ENCODE peak calls at places on chromosomes 2 and 18, in four cellular contexts. C, W, J and O are unnamed samples.

GRCh38 chr2:10397878-10398277 is 50.2 kb downstream of the ODC1 start:
- DNase-seq in C (no peak), W (no peak), J (no peak), O (no peak)

GRCh38 chr2:103773884-103774283 is 1012.1 kb downstream of the TMEM182 start:
- DNase-seq in C (peak), W (no peak), J (no peak), O (no peak)

GRCh38 chr18:69817335-69817935 is 130.2 kb downstream of the CD226 start:
- DNase-seq in C (no peak), W (no peak), J (no peak), O (no peak)

GRCh38 chr2:78061301-78061700 is 539.1 kb upstream of the LRRTM4 start:
- DNase-seq in C (no peak), W (no peak), J (no peak), O (no peak)

GRCh38 chr2:24265212-24265611 is 90.4 kb downstream of the FAM228A start:
- DNase-seq in C (no peak), W (no peak), J (no peak), O (no peak)

GRCh38 chr2:60450488-60450887 is 103.0 kb downstream of the BCL11A start:
- DNase-seq in C (no peak), W (no peak), J (no peak), O (no peak)

GRCh38 chr2:35962585-35962984 is 393.0 kb upstream of the CRIM1 start:
- DNase-seq in C (no peak), W (no peak), J (no peak), O (no peak)

GRCh38 chr2:157786663-157787363 is 89.3 kb downstream of the ACVR1 start:
- DNase-seq in C (no peak), W (no peak), J (no peak), O (no peak)

GRCh38 chr2:201358684-201359083 is 1.5 kb upstream of the FLACC1 start:
- DNase-seq in C (no peak), W (no peak), J (no peak), O (no peak)

GRCh38 chr2:1420746-1421480 is 7.7 kb downstream of the TPO start:
- DNase-seq in C (no peak), W (no peak), J (no peak), O (no peak)

GRCh38 chr2:158493458-158493857 is 36.7 kb downstream of the PKP4 start:
- DNase-seq in C (no peak), W (no peak), J (no peak), O (no peak)

GRCh38 chr2:117631546-117631945 is 182.9 kb upstream of the DDX18 start:
- DNase-seq in C (no peak), W (no peak), J (no peak), O (no peak)

GRCh38 chr2:54981409-54981808 is 68.8 kb downstream of the RTN4 start:
- DNase-seq in C (no peak), W (no peak), J (no peak), O (no peak)

GRCh38 chr2:230134496-230135073 is 65.9 kb upstream of the SLC16A14 start:
- DNase-seq in C (no peak), W (no peak), J (no peak), O (no peak)

GRCh38 chr18:39589496-39589895 is 2023.9 kb upstream of the CELF4 start:
- DNase-seq in C (no peak), W (no peak), J (no peak), O (no peak)

GRCh38 chr2:43073373-43073772 is 153.0 kb downstream of the ZFP36L2 start:
- DNase-seq in C (no peak), W (no peak), J (peak), O (no peak)

GRCh38 chr2:189102735-189103134 is 76.8 kb downstream of the COL5A2 start:
- DNase-seq in C (no peak), W (no peak), J (no peak), O (no peak)

DNA sequence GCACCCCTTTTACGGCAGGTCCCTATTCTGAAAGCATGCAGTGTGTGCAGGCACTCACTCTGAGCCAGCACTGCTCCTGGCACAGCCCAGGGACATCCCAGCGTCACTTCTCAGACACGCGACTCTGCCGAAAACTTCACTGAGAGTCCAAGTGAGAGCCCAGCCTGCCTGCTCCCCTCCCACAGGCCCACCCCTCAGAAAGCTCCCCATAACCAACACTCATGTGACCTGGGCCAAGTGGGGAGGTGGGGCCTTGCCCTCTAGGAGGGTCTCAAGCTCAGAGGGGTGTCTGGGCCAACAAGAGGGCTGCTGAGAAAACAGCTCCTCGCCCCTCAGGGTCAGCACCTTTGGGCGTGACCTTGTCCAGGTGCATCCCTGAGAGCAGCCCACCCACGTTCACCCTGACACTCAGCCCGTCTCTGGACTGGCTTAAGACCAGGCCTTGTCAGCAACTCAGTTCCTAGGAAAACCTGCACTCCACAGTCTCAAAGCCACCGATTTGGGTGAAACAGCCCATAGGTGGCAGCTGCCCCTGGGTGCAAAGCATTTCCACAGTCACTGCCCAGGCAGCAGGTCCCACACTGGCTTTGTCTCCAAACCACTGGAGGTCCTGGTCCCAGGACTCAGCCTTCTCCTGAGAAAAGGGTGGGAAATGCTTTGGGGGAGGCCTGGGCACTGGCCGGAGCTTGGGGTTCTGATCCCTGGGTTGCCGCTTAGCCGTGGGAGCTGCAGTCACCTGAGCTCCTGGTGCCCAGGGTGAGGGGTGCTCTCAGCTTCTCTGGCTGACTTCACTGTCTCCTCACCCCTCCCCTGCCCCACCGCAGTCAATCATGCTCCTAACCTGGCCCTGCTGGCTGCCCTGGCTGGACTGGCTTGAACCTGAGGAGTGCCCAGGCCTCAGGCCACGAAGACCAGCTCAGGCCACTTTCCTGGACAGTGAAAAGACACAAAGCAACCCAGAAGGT is 209.6 kb downstream of the HDAC4 start:
- DNase-seq in C (no peak), W (no peak), J (peak), O (no peak)
- H3K4me3 ChIP-seq in C (no peak), W (no peak), J (no peak), O (no peak)

DNA sequence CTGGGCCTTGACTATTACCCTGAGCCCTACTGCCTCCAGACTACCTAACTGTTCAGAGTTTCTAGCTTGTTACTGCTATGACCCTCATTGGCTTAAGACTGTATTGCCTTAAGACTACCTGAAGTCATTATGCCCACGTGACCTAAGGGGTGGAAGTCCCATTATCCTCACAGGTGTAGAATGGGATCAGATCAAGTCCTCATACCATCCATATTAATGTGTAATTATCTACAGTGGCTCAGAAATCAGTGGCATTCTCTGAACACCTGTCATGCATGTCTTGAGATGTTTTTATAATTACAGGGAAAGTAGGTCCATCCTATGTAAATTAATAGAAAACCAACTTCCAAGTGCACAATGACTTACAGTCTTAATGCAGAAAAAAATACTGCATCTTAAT is 124.0 kb upstream of the CDC42EP3 start:
- DNase-seq in C (no peak), W (no peak), J (no peak), O (no peak)
- H3K27ac ChIP-seq in C (no peak), W (no peak), J (no peak), O (no peak)

DNA sequence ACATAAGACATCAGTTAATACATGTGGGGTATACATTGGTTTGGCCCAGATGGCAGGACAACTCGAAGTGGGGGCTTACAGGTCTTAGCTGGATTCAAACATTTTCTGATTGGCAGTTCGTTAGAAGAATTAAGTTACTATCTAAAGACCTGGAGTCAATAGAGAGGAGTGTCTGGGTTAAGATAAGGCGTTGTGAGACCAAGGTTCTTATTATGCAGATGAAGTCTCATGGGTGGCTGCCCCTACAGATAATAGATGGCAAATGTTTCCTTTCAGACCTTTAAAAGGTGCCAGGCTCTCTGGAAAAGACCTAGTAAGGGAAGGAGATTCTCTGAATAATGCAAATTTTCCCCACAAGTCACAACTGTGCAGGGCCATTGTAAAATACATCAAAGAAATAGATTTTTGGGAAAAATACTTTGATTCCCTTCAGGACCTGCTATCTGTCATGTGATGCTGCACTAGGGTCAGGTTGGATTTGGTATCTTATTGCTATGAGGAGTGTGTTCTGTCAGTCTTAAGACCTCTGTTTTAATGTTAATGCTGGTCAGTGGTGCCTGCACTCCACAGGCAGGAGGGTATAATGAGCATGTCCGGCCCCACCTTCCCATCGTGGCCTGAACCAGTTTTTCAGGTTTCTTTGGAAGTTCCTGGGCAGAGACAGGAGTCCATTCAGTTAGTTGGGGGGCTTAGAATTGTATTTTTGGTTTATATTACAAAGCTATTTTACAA is 14.3 kb upstream of the MC5R start:
- DNase-seq in C (no peak), W (no peak), J (no peak), O (peak)
- H3K4me3 ChIP-seq in C (no peak), W (no peak), J (no peak), O (no peak)

GRCh38 chr18:26546170-26546874 is 2.0 kb downstream of the KCTD1 start:
- DNase-seq in C (no peak), W (no peak), J (no peak), O (no peak)

GRCh38 chr18:26549103-26549485 is 741 bp upstream of the KCTD1 start:
- DNase-seq in C (no peak), W (no peak), J (no peak), O (peak)

GRCh38 chr18:26546875-26547301 is 1.5 kb downstream of the KCTD1 start:
- DNase-seq in C (no peak), W (no peak), J (no peak), O (peak)

GRCh38 chr18:26548144-26549102 is at the start of gene KCTD1:
- DNase-seq in C (peak), W (peak), J (peak), O (peak)

DNA sequence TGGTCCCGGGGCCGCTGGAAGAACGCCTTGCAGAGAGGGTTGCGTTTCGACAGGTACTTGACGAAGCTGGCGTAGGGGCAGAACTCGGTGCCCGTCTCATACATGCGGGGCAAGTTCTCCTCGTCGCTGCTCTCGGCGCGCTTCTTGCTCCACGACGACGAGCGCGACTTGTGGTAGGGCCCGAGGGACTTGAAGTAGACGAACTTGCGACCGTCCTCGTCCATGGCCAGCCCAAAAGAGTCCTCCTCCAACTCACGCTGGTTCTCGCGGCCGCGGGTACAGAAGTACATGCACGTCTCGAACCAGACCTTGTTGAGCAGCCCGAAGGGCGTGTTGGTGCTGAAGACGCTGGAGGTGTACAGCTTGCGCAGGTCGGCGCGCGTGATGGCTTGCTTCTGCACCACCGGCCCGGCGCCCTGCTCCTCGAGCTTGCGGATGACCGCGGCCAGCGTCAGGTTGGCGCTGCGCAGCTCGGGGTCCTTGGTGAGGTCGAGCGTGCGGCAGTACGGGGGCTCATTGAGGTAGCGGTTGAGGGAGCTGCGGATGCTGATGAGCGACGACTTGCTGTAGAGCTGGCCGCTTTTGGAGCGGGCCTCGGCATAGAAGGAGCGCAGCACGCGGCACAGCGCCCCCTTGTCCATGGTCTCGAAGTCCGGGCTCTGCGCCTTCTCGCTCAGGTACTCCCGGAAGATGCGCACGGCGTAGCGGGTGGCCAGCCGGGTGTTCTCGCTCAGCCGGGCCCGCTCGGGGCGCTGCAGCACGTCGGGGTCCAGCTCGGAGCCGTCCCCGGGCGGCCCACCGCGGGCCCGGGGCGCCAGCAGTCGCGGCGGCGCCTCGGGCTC is 830 bp downstream of the KCTD1 start:
- DNase-seq in C (no peak), W (peak), J (peak), O (peak)
- H3K27ac ChIP-seq in C (no peak), W (no peak), J (no peak), O (no peak)

GRCh38 chr2:108958002-108958401 is 31.0 kb downstream of the EDAR start:
- DNase-seq in C (no peak), W (peak), J (no peak), O (peak)
- H3K4me3 ChIP-seq in C (no peak), W (peak), J (no peak), O (no peak)

DNA sequence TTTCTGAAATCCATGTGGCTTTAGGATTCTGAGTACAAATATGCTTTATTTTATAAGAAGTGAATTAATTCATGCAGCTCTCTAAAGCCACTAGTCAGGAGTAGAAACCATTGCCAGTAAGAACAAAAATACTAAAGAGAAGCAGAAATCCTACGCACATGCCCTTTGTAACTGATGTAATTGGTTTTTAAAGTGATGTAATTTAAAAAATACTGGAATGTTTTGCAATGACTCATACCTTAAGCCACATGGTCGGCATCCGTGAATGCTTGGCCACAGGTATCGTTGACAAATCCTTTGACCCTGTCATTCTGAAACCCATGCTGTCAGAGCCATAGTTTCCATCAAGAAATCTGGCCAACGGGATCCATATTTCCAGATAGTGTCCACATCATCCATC is 213.3 kb downstream of the ACKR3 start:
- DNase-seq in C (no peak), W (no peak), J (peak), O (no peak)
- H3K27ac ChIP-seq in C (no peak), W (no peak), J (no peak), O (no peak)

GRCh38 chr2:26846881-26847662 is 860 bp upstream of the DPYSL5 start:
- DNase-seq in C (no peak), W (no peak), J (no peak), O (no peak)
- H3K4me3 ChIP-seq in C (peak), W (peak), J (no peak), O (no peak)

DNA sequence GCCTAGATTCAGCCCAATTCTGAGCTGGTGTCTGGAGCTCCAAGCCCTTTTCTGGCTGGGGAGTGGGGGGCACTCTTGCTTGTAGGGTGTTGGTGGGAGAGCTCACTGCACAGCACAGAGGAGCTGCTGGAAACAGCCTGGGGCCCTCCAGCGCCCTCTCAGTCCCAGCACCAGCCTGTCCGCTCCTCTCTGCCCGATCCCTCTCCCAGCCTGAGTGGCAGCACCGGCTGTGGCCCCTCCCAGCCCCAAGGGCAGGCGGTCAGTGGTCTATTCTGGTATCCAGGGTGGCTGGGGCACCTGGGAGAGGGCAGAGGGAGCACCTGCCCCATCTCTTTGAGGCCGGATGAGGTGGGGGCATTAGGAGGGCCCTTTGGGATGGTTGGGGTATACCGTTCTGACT is 13.2 kb upstream of the DES start:
- DNase-seq in C (no peak), W (no peak), J (no peak), O (no peak)
- H3K27ac ChIP-seq in C (no peak), W (no peak), J (no peak), O (peak)

DNA sequence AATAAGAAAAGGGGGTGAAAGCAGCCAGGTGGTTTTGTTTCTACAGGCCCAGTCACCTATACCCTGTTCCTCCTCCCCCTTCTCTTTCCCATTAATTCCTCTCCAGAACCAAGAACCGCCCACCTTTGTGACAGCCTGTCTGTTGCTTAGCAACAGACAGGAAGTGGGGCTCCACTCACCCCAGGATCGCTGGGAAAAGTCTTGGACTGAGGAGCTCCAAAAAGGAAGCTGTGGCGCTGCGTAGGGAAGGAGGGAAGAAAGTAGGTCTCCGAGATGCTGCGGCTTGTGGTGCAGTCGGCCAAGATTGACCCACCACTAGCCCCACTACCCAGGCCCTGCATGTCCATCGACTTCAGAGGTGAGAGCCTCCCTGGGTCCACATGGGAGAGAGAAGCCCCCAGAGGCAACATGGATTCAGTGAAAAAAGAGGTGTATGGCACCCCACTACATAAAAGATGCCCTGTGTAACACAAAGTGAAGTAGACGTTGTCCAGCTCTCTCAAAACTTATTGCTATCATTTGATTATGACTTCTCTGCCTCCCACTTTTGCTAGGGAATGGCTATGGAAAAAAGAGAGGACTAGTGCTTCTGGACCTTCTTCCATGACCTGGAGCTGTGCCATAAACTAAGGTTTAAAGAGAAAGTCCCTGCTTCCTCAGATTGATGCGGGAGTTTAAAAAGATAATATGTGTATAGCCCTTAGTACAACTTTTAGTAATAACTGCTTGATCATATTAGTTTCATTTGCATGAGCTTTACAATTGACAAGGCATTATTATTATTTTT is at the start of gene FER1L5:
- DNase-seq in C (no peak), W (no peak), J (peak), O (no peak)
- H3K4me3 ChIP-seq in C (no peak), W (no peak), J (no peak), O (no peak)

GRCh38 chr2:241109210-241110088 is 7.4 kb upstream of the MTERF4 start:
- DNase-seq in C (no peak), W (peak), J (no peak), O (no peak)
- H3K27ac ChIP-seq in C (no peak), W (peak), J (no peak), O (no peak)